ENCODE peak calls at places on chromosomes 12 and 14, in five cellular contexts. L is uterus, N is psoas muscle, R is stomach, W is esophagus squamous epithelium. H is an unnamed sample.

GRCh38 chr12:113237748-113238147 is 16.5 kb downstream of the TPCN1 start:
- DNase-seq in N (no peak), W (no peak), L (no peak), R (peak), H (peak)

GRCh38 chr14:52067873-52068740 is 752 bp downstream of the NID2 start:
- DNase-seq in N (peak), L (peak), W (no peak), R (no peak), H (no peak)

GRCh38 chr12:84811291-84811690 is 101.3 kb downstream of the SLC6A15 start:
- DNase-seq in N (no peak), R (no peak), L (no peak), W (no peak), H (no peak)

GRCh38 chr14:84493779-84494178 is 1036.2 kb upstream of the FLRT2 start:
- DNase-seq in R (no peak), N (no peak), W (no peak), L (no peak), H (no peak)

GRCh38 chr14:59013672-59014298 is 174.7 kb upstream of the DAAM1 start:
- DNase-seq in L (no peak), N (no peak), W (no peak), R (no peak), H (no peak)

GRCh38 chr12:4763549-4763948 is 43.3 kb downstream of the GALNT8 start:
- DNase-seq in L (peak), N (no peak), W (no peak), R (no peak), H (no peak)

GRCh38 chr14:68509188-68509953 is 283.5 kb downstream of the ZFP36L1 start:
- DNase-seq in R (no peak), N (no peak), W (no peak), L (peak), H (no peak)

GRCh38 chr14:98867146-98867545 is 404.9 kb downstream of the BCL11B start:
- DNase-seq in W (no peak), R (no peak), L (no peak), N (no peak), H (no peak)

GRCh38 chr14:86604546-86604945 is 1074.6 kb downstream of the FLRT2 start:
- DNase-seq in W (no peak), N (no peak), L (no peak), R (no peak), H (no peak)

GRCh38 chr12:11653215-11653753 is 3.8 kb downstream of the ETV6 start:
- DNase-seq in L (no peak), W (no peak), N (no peak), R (no peak), H (no peak)

GRCh38 chr14:68143341-68143807 is 323.8 kb downstream of the RAD51B start:
- DNase-seq in R (peak), L (peak), W (no peak), N (peak), H (peak)

GRCh38 chr12:32698285-32698684 is 19.2 kb downstream of the DNM1L start:
- DNase-seq in R (no peak), W (no peak), L (no peak), N (no peak), H (no peak)

GRCh38 chr12:51391047-51391837 is at the start of gene GALNT6:
- DNase-seq in N (no peak), W (no peak), R (peak), L (no peak), H (no peak)

GRCh38 chr12:88111074-88111652 is 30.7 kb downstream of the CEP290 start:
- DNase-seq in W (no peak), N (no peak), R (no peak), L (no peak), H (no peak)

GRCh38 chr12:85627584-85627983 is 208.6 kb downstream of the RASSF9 start:
- DNase-seq in N (no peak), R (no peak), W (no peak), L (no peak), H (no peak)

GRCh38 chr12:132429932-132430643 is 59.9 kb upstream of the FBRSL1 start:
- DNase-seq in R (peak), N (no peak), L (no peak), W (no peak), H (no peak)

GRCh38 chr12:57276935-57277563 is 26.1 kb upstream of the STAC3 start:
- DNase-seq in L (no peak), W (no peak), R (peak), N (no peak), H (no peak)

GRCh38 chr14:52076334-52076733 is 7.5 kb upstream of the NID2 start:
- DNase-seq in N (no peak), W (no peak), R (no peak), L (no peak), H (peak)

GRCh38 chr14:60863251-60863650 is 117.6 kb downstream of the TRMT5 start:
- DNase-seq in N (no peak), R (no peak), L (no peak), W (no peak), H (no peak)

GRCh38 chr12:121657305-121658008 is 12.0 kb downstream of the MORN3 start:
- DNase-seq in N (no peak), L (no peak), W (no peak), R (no peak), H (no peak)

GRCh38 chr14:68662395-68662794 is 130.5 kb downstream of the ZFP36L1 start:
- DNase-seq in L (no peak), N (no peak), R (no peak), W (no peak), H (peak)

GRCh38 chr12:53219116-53219955 is 12.3 kb upstream of the ITGB7 start:
- DNase-seq in L (no peak), W (no peak), N (peak), R (no peak), H (no peak)

GRCh38 chr14:53954551-53955233 is 1.9 kb downstream of the BMP4 start:
- DNase-seq in N (peak), W (no peak), L (no peak), R (no peak), H (no peak)

GRCh38 chr12:108468149-108468968 is 46.7 kb upstream of the FICD start:
- DNase-seq in R (no peak), N (no peak), W (no peak), L (no peak), H (no peak)

GRCh38 chr14:22630066-22630465 is 14.1 kb downstream of the OR6J1 start:
- DNase-seq in L (no peak), R (no peak), N (no peak), W (no peak), H (no peak)

GRCh38 chr12:27554421-27555186 is 30.6 kb downstream of the PPFIBP1 start:
- DNase-seq in L (peak), R (no peak), N (peak), W (no peak), H (no peak)
- H3K4me3 ChIP-seq in L (no peak), R (peak), N (peak), W (peak), H (peak)

GRCh38 chr14:32364941-32365340 is 35.8 kb downstream of the AKAP6 start:
- DNase-seq in N (no peak), L (no peak), R (no peak), W (no peak), H (no peak)

GRCh38 chr14:32367501-32367900 is 38.4 kb downstream of the AKAP6 start:
- DNase-seq in N (no peak), W (no peak), R (no peak), L (no peak), H (no peak)

GRCh38 chr14:32368107-32368506 is 39.0 kb downstream of the AKAP6 start:
- DNase-seq in R (no peak), L (no peak), W (no peak), N (no peak), H (no peak)

GRCh38 chr14:32366995-32367394 is 37.9 kb downstream of the AKAP6 start:
- DNase-seq in N (no peak), W (no peak), L (no peak), R (no peak), H (no peak)

GRCh38 chr14:32366256-32366655 is 37.2 kb downstream of the AKAP6 start:
- DNase-seq in L (no peak), R (no peak), N (no peak), W (no peak), H (no peak)
- TF ChIP-seq CTCF in L (no peak), R (no peak), N (no peak), W (no peak), H (no peak)

GRCh38 chr12:26032290-26032689 is 73.8 kb downstream of the RASSF8 start:
- DNase-seq in W (no peak), L (no peak), R (no peak), N (no peak), H (no peak)

GRCh38 chr12:26031318-26031717 is 72.8 kb downstream of the RASSF8 start:
- DNase-seq in W (no peak), R (no peak), N (no peak), L (no peak), H (no peak)

GRCh38 chr12:26031814-26032213 is 73.3 kb downstream of the RASSF8 start:
- DNase-seq in W (no peak), L (no peak), N (no peak), R (no peak), H (no peak)

GRCh38 chr12:26034371-26035142 is 76.1 kb downstream of the RASSF8 start:
- DNase-seq in W (no peak), L (no peak), N (no peak), R (no peak), H (no peak)

GRCh38 chr12:26032719-26033241 is 74.3 kb downstream of the RASSF8 start:
- DNase-seq in N (no peak), R (no peak), W (no peak), L (no peak), H (no peak)
- H3K27ac ChIP-seq in N (no peak), R (no peak), W (no peak), L (no peak), H (peak)

GRCh38 chr12:114669501-114670256 is 14.3 kb downstream of the TBX3 start:
- DNase-seq in R (no peak), N (no peak), L (peak), W (no peak), H (no peak)

GRCh38 chr12:114671664-114672476 is 12.1 kb downstream of the TBX3 start:
- DNase-seq in W (no peak), L (peak), R (no peak), N (no peak), H (no peak)

GRCh38 chr12:114672817-114673168 is 11.2 kb downstream of the TBX3 start:
- DNase-seq in L (no peak), N (no peak), W (no peak), R (no peak), H (no peak)

GRCh38 chr12:114670257-114670955 is 13.6 kb downstream of the TBX3 start:
- DNase-seq in R (no peak), W (no peak), L (no peak), N (no peak), H (no peak)

GRCh38 chr12:114671321-114671663 is 12.7 kb downstream of the TBX3 start:
- DNase-seq in R (no peak), L (no peak), N (no peak), W (no peak), H (no peak)
- H3K4me3 ChIP-seq in R (no peak), L (peak), N (no peak), W (no peak), H (no peak)

GRCh38 chr12:119938049-119938667 is 50.9 kb upstream of the BICDL1 start:
- DNase-seq in N (no peak), W (no peak), L (peak), R (peak), H (no peak)
- TF ChIP-seq CTCF in N (peak), W (peak), L (peak), R (no peak), H (peak)

GRCh38 chr14:50804181-50804721 is 26.7 kb downstream of the NIN start:
- DNase-seq in N (no peak), R (no peak), L (no peak), W (no peak), H (peak)
- H3K27ac ChIP-seq in N (peak), R (no peak), L (peak), W (no peak), H (peak)

DNA sequence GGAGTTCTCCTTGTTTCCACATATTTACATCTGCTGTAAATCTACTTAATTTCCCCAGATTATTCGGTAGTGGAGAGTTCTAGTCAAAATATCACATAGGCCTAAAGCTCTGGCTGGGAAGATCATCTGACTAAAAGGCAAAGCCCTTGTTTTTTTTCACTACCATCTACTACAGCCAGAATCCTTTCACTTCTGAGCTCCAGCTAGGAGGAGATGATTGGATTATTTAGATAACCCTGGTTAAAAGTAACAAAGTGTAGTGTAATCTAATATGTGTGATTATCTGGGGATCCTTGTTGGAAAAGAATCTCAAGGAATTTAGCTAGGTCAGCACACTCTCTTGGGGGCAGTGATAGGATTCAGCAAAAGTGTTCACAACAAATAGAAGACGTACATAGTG is 125.4 kb downstream of the DYRK2 start:
- DNase-seq in W (no peak), N (no peak), L (no peak), R (no peak), H (no peak)
- H3K4me3 ChIP-seq in W (no peak), N (no peak), L (no peak), R (no peak), H (no peak)

GRCh38 chr12:129911437-129912049 is 7.7 kb upstream of the TMEM132D start:
- DNase-seq in N (no peak), L (no peak), W (no peak), R (peak), H (no peak)
- TF ChIP-seq CTCF in N (peak), L (peak), W (peak), R (no peak), H (no peak)

GRCh38 chr12:25256826-25257225 is 6.1 kb upstream of the KRAS start:
- DNase-seq in L (no peak), N (no peak), R (no peak), W (no peak), H (no peak)
- H3K27ac ChIP-seq in L (no peak), N (no peak), R (no peak), W (no peak), H (no peak)